ENCODE peak calls at places on chromosomes 12 and 14, in nine cellular contexts. One of them, this sample, is unnamed.

GRCh38 chr14:25026476-25027137 is 23.3 kb downstream of the STXBP6 start:
- DNase-seq in psoas muscle: no peak
- DNase-seq in adrenal gland: no peak
- DNase-seq in WERI-Rb-1: no peak
- DNase-seq in GM10248: no peak
- DNase-seq in left lung: no peak
- DNase-seq in GM06990: no peak
- DNase-seq in bronchial epithelial cell: no peak
- DNase-seq in cardiac muscle cell: no peak
- DNase-seq in this sample: no peak

GRCh38 chr12:10716704-10717315 is 6.3 kb downstream of the YBX3 start:
- DNase-seq in psoas muscle: peak; percentile 83
- DNase-seq in adrenal gland: peak; percentile 92
- DNase-seq in WERI-Rb-1: peak; percentile 62
- DNase-seq in GM10248: no peak
- DNase-seq in left lung: no peak
- DNase-seq in GM06990: no peak
- DNase-seq in bronchial epithelial cell: peak; percentile 98
- DNase-seq in cardiac muscle cell: no peak
- DNase-seq in this sample: no peak

GRCh38 chr12:130754234-130755001 is 38.3 kb upstream of the RIMBP2 start:
- DNase-seq in psoas muscle: no peak
- DNase-seq in adrenal gland: no peak
- DNase-seq in WERI-Rb-1: peak; percentile 15
- DNase-seq in GM10248: no peak
- DNase-seq in left lung: no peak
- DNase-seq in GM06990: no peak
- DNase-seq in bronchial epithelial cell: no peak
- DNase-seq in cardiac muscle cell: no peak
- DNase-seq in this sample: no peak

GRCh38 chr12:109840349-109841073 is 7.3 kb upstream of the TRPV4 start:
- DNase-seq in psoas muscle: no peak
- DNase-seq in adrenal gland: no peak
- DNase-seq in WERI-Rb-1: no peak
- DNase-seq in GM10248: no peak
- DNase-seq in left lung: no peak
- DNase-seq in GM06990: no peak
- DNase-seq in bronchial epithelial cell: peak; percentile 43
- DNase-seq in cardiac muscle cell: no peak
- DNase-seq in this sample: no peak

GRCh38 chr14:59360923-59361794 is 104.0 kb downstream of the GPR135 start:
- DNase-seq in psoas muscle: peak; percentile 44
- DNase-seq in adrenal gland: peak; percentile 84
- DNase-seq in WERI-Rb-1: no peak
- DNase-seq in GM10248: no peak
- DNase-seq in left lung: peak; percentile 79
- DNase-seq in GM06990: no peak
- DNase-seq in bronchial epithelial cell: peak; percentile 95
- DNase-seq in cardiac muscle cell: no peak
- DNase-seq in this sample: no peak

GRCh38 chr14:91245029-91245428 is 525 bp upstream of the GPR68 start:
- DNase-seq in psoas muscle: no peak
- DNase-seq in adrenal gland: no peak
- DNase-seq in WERI-Rb-1: no peak
- DNase-seq in GM10248: no peak
- DNase-seq in left lung: no peak
- DNase-seq in GM06990: no peak
- DNase-seq in bronchial epithelial cell: no peak
- DNase-seq in cardiac muscle cell: no peak
- DNase-seq in this sample: no peak

GRCh38 chr12:58504539-58504938 is 415.8 kb downstream of the LRIG3 start:
- DNase-seq in psoas muscle: no peak
- DNase-seq in adrenal gland: peak; percentile 2
- DNase-seq in WERI-Rb-1: peak; percentile 8
- DNase-seq in GM10248: no peak
- DNase-seq in left lung: no peak
- DNase-seq in GM06990: no peak
- DNase-seq in bronchial epithelial cell: peak; percentile 90
- DNase-seq in cardiac muscle cell: no peak
- DNase-seq in this sample: no peak

GRCh38 chr12:77615331-77615730 is 215.4 kb upstream of the NAV3 start:
- DNase-seq in psoas muscle: no peak
- DNase-seq in adrenal gland: no peak
- DNase-seq in WERI-Rb-1: peak; percentile 10
- DNase-seq in GM10248: no peak
- DNase-seq in left lung: no peak
- DNase-seq in GM06990: no peak
- DNase-seq in bronchial epithelial cell: peak; percentile 55
- DNase-seq in cardiac muscle cell: no peak
- DNase-seq in this sample: no peak

GRCh38 chr12:90253674-90254181 is 545.1 kb upstream of the ATP2B1 start:
- DNase-seq in psoas muscle: peak; percentile 81
- DNase-seq in adrenal gland: peak; percentile 20
- DNase-seq in WERI-Rb-1: peak; percentile 96
- DNase-seq in GM10248: peak; percentile 50
- DNase-seq in left lung: peak; percentile 71
- DNase-seq in GM06990: peak; percentile 67
- DNase-seq in bronchial epithelial cell: peak; percentile 97
- DNase-seq in cardiac muscle cell: peak; percentile 2
- DNase-seq in this sample: peak; percentile 37

GRCh38 chr14:98138666-98139065 is 1133.3 kb downstream of the BCL11B start:
- DNase-seq in psoas muscle: no peak
- DNase-seq in adrenal gland: peak; percentile 27
- DNase-seq in WERI-Rb-1: peak; percentile 23
- DNase-seq in GM10248: peak; percentile 20
- DNase-seq in left lung: no peak
- DNase-seq in GM06990: no peak
- DNase-seq in bronchial epithelial cell: peak; percentile 47
- DNase-seq in cardiac muscle cell: peak; percentile 55
- DNase-seq in this sample: peak; percentile 19

GRCh38 chr14:98370352-98370751 is 901.6 kb downstream of the BCL11B start:
- DNase-seq in psoas muscle: no peak
- DNase-seq in adrenal gland: no peak
- DNase-seq in WERI-Rb-1: no peak
- DNase-seq in GM10248: no peak
- DNase-seq in left lung: no peak
- DNase-seq in GM06990: no peak
- DNase-seq in bronchial epithelial cell: peak; percentile 80
- DNase-seq in cardiac muscle cell: no peak
- DNase-seq in this sample: no peak

GRCh38 chr14:105941226-105942166 is 415.1 kb downstream of the TMEM121 start:
- DNase-seq in psoas muscle: no peak
- DNase-seq in adrenal gland: no peak
- DNase-seq in WERI-Rb-1: no peak
- DNase-seq in GM10248: no peak
- DNase-seq in left lung: no peak
- DNase-seq in GM06990: no peak
- DNase-seq in bronchial epithelial cell: no peak
- DNase-seq in cardiac muscle cell: no peak
- DNase-seq in this sample: no peak

GRCh38 chr12:8911606-8912268 is 2.6 kb upstream of the PHC1 start:
- DNase-seq in psoas muscle: no peak
- DNase-seq in adrenal gland: no peak
- DNase-seq in WERI-Rb-1: no peak
- DNase-seq in GM10248: no peak
- DNase-seq in left lung: no peak
- DNase-seq in GM06990: no peak
- DNase-seq in bronchial epithelial cell: peak; percentile 13
- DNase-seq in cardiac muscle cell: no peak
- DNase-seq in this sample: no peak
- TF ChIP-seq CTCF in psoas muscle: no peak
- TF ChIP-seq CTCF in adrenal gland: no peak
- TF ChIP-seq CTCF in WERI-Rb-1: no peak
- TF ChIP-seq CTCF in GM10248: no peak
- TF ChIP-seq CTCF in left lung: no peak
- TF ChIP-seq CTCF in GM06990: no peak
- TF ChIP-seq CTCF in bronchial epithelial cell: no peak
- TF ChIP-seq CTCF in cardiac muscle cell: no peak
- TF ChIP-seq CTCF in this sample: no peak

GRCh38 chr12:125053821-125054220 is 11.4 kb upstream of the AACS start:
- DNase-seq in psoas muscle: peak; percentile 27
- DNase-seq in adrenal gland: no peak
- DNase-seq in WERI-Rb-1: no peak
- DNase-seq in GM10248: no peak
- DNase-seq in left lung: no peak
- DNase-seq in GM06990: no peak
- DNase-seq in bronchial epithelial cell: no peak
- DNase-seq in cardiac muscle cell: no peak
- DNase-seq in this sample: no peak

GRCh38 chr12:125055591-125055990 is 9.6 kb upstream of the AACS start:
- DNase-seq in psoas muscle: no peak
- DNase-seq in adrenal gland: no peak
- DNase-seq in WERI-Rb-1: no peak
- DNase-seq in GM10248: no peak
- DNase-seq in left lung: no peak
- DNase-seq in GM06990: no peak
- DNase-seq in bronchial epithelial cell: no peak
- DNase-seq in cardiac muscle cell: no peak
- DNase-seq in this sample: no peak

GRCh38 chr12:125050868-125051267 is 14.4 kb upstream of the AACS start:
- DNase-seq in psoas muscle: no peak
- DNase-seq in adrenal gland: no peak
- DNase-seq in WERI-Rb-1: no peak
- DNase-seq in GM10248: no peak
- DNase-seq in left lung: no peak
- DNase-seq in GM06990: no peak
- DNase-seq in bronchial epithelial cell: no peak
- DNase-seq in cardiac muscle cell: no peak
- DNase-seq in this sample: no peak

GRCh38 chr12:125056306-125056705 is 8.9 kb upstream of the AACS start:
- DNase-seq in psoas muscle: no peak
- DNase-seq in adrenal gland: no peak
- DNase-seq in WERI-Rb-1: no peak
- DNase-seq in GM10248: no peak
- DNase-seq in left lung: no peak
- DNase-seq in GM06990: no peak
- DNase-seq in bronchial epithelial cell: no peak
- DNase-seq in cardiac muscle cell: no peak
- DNase-seq in this sample: no peak

GRCh38 chr12:125050446-125050845 is 14.8 kb upstream of the AACS start:
- DNase-seq in psoas muscle: no peak
- DNase-seq in adrenal gland: no peak
- DNase-seq in WERI-Rb-1: no peak
- DNase-seq in GM10248: no peak
- DNase-seq in left lung: no peak
- DNase-seq in GM06990: no peak
- DNase-seq in bronchial epithelial cell: no peak
- DNase-seq in cardiac muscle cell: no peak
- DNase-seq in this sample: no peak
- TF ChIP-seq CTCF in psoas muscle: no peak
- TF ChIP-seq CTCF in adrenal gland: no peak
- TF ChIP-seq CTCF in WERI-Rb-1: no peak
- TF ChIP-seq CTCF in GM10248: no peak
- TF ChIP-seq CTCF in left lung: no peak
- TF ChIP-seq CTCF in GM06990: no peak
- TF ChIP-seq CTCF in bronchial epithelial cell: no peak
- TF ChIP-seq CTCF in cardiac muscle cell: no peak
- TF ChIP-seq CTCF in this sample: no peak

GRCh38 chr14:49464885-49465284 is 121.3 kb downstream of the RPS29 start:
- DNase-seq in psoas muscle: no peak
- DNase-seq in adrenal gland: no peak
- DNase-seq in WERI-Rb-1: peak; percentile 14
- DNase-seq in GM10248: no peak
- DNase-seq in left lung: no peak
- DNase-seq in GM06990: no peak
- DNase-seq in bronchial epithelial cell: no peak
- DNase-seq in cardiac muscle cell: peak; percentile 9
- DNase-seq in this sample: no peak
- TF ChIP-seq CTCF in psoas muscle: no peak
- TF ChIP-seq CTCF in adrenal gland: no peak
- TF ChIP-seq CTCF in WERI-Rb-1: peak; percentile 40
- TF ChIP-seq CTCF in GM10248: no peak
- TF ChIP-seq CTCF in left lung: no peak
- TF ChIP-seq CTCF in GM06990: peak; percentile 17
- TF ChIP-seq CTCF in bronchial epithelial cell: peak; percentile 5
- TF ChIP-seq CTCF in cardiac muscle cell: peak; percentile 17
- TF ChIP-seq CTCF in this sample: no peak

GRCh38 chr12:94140556-94140955 is 7.8 kb upstream of the PLXNC1 start:
- DNase-seq in psoas muscle: no peak
- DNase-seq in adrenal gland: peak; percentile 13
- DNase-seq in WERI-Rb-1: peak; percentile 58
- DNase-seq in GM10248: peak; percentile 48
- DNase-seq in left lung: peak; percentile 83
- DNase-seq in GM06990: peak; percentile 40
- DNase-seq in bronchial epithelial cell: peak; percentile 6
- DNase-seq in cardiac muscle cell: peak; percentile 28
- DNase-seq in this sample: peak; percentile 65
- TF ChIP-seq CTCF in psoas muscle: no peak
- TF ChIP-seq CTCF in adrenal gland: peak; percentile 32
- TF ChIP-seq CTCF in WERI-Rb-1: peak; percentile 87
- TF ChIP-seq CTCF in GM10248: peak; percentile 52
- TF ChIP-seq CTCF in left lung: peak; percentile 31
- TF ChIP-seq CTCF in GM06990: peak; percentile 56
- TF ChIP-seq CTCF in bronchial epithelial cell: peak; percentile 38
- TF ChIP-seq CTCF in cardiac muscle cell: peak; percentile 32
- TF ChIP-seq CTCF in this sample: peak; percentile 30

DNA sequence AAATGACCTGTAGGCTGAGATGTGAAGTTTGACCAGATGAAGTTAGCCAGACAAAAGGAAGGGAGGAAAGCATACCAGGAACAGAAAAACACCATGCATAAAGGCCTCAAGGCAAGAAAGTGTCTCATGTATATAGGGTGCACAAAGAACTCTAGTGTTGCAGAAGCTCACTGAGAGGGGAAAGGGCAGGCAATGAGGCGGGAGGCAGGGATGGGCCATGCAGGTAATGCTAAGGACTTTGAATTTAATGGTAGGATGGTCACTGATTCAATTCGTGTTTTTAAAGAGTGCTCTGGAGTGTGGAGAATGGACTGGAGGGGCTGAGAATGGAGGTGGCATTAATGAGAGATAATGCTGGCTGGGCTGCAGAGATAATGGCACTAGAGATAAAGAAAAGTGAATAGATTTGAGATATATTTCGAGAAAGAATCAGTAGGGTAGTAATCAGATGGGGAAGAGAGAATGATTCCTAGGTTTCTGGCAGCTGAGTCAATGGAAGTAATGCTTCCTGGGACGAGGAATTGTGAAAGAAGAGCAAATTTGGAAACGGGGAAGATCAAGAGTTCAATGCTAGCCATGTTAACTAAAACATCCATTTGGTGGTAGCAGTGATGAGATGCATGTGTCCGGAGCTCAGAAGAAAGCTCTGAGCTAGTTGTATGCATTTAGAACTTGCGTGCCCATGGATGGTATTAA is 43.1 kb downstream of the LIMA1 start:
- DNase-seq in psoas muscle: no peak
- DNase-seq in adrenal gland: no peak
- DNase-seq in WERI-Rb-1: no peak
- DNase-seq in GM10248: no peak
- DNase-seq in left lung: no peak
- DNase-seq in GM06990: no peak
- DNase-seq in bronchial epithelial cell: no peak
- DNase-seq in cardiac muscle cell: no peak
- DNase-seq in this sample: no peak
- TF ChIP-seq CTCF in psoas muscle: no peak
- TF ChIP-seq CTCF in adrenal gland: no peak
- TF ChIP-seq CTCF in WERI-Rb-1: no peak
- TF ChIP-seq CTCF in GM10248: no peak
- TF ChIP-seq CTCF in left lung: no peak
- TF ChIP-seq CTCF in GM06990: no peak
- TF ChIP-seq CTCF in bronchial epithelial cell: no peak
- TF ChIP-seq CTCF in cardiac muscle cell: no peak
- TF ChIP-seq CTCF in this sample: no peak